ENCODE peak calls at places on chromosomes 3 and 15, in ten cellular contexts. F, B, I, Y, W, E, D, M, J and Z are unnamed samples.

GRCh38 chr15:64979252-64979710 is 10.4 kb downstream of the SPG21 start:
- DNase-seq in F (no peak), B (no peak), I (no peak), Y (no peak), W (no peak), E (no peak), D (no peak), M (no peak), J (no peak), Z (no peak)

GRCh38 chr15:67097893-67098740 is 32.7 kb downstream of the SMAD3 start:
- DNase-seq in F (peak), B (no peak), I (no peak), Y (no peak), W (no peak), E (peak), D (no peak), M (peak), J (peak), Z (peak)

GRCh38 chr15:87672309-87672897 is 584.1 kb downstream of the NTRK3 start:
- DNase-seq in F (peak), B (no peak), I (no peak), Y (peak), W (no peak), E (peak), D (peak), M (peak), J (no peak), Z (no peak)

GRCh38 chr15:62578548-62578947 is 413.5 kb upstream of the C2CD4B start:
- DNase-seq in F (no peak), B (no peak), I (no peak), Y (no peak), W (no peak), E (no peak), D (no peak), M (no peak), J (no peak), Z (no peak)

GRCh38 chr15:63121382-63122001 is at the start of gene LACTB:
- DNase-seq in F (peak), B (peak), I (peak), Y (peak), W (peak), E (peak), D (peak), M (peak), J (peak), Z (peak)

GRCh38 chr3:79724206-79724605 is 43.6 kb downstream of the ROBO1 start:
- DNase-seq in F (no peak), B (no peak), I (no peak), Y (peak), W (no peak), E (no peak), D (no peak), M (peak), J (no peak), Z (no peak)

GRCh38 chr3:30836141-30836540 is 58.3 kb downstream of the GADL1 start:
- DNase-seq in F (no peak), B (no peak), I (no peak), Y (no peak), W (no peak), E (no peak), D (no peak), M (no peak), J (no peak), Z (no peak)

GRCh38 chr3:103787164-103787871 is 1352.5 kb downstream of the ZPLD1 start:
- DNase-seq in F (no peak), B (no peak), I (no peak), Y (peak), W (no peak), E (no peak), D (no peak), M (no peak), J (no peak), Z (no peak)

GRCh38 chr3:15926866-15927265 is 129.1 kb upstream of the ANKRD28 start:
- DNase-seq in F (no peak), B (no peak), I (no peak), Y (no peak), W (no peak), E (no peak), D (no peak), M (no peak), J (no peak), Z (no peak)

GRCh38 chr15:101045835-101046691 is 126.9 kb downstream of the LRRK1 start:
- DNase-seq in F (no peak), B (peak), I (no peak), Y (no peak), W (no peak), E (no peak), D (no peak), M (no peak), J (no peak), Z (no peak)

GRCh38 chr15:94230886-94231727 is at the start of gene MCTP2:
- DNase-seq in F (peak), B (peak), I (peak), Y (peak), W (peak), E (peak), D (peak), M (peak), J (peak), Z (peak)

GRCh38 chr3:129942296-129942695 is 32.2 kb upstream of the TRH start:
- DNase-seq in F (peak), B (peak), I (no peak), Y (peak), W (no peak), E (peak), D (peak), M (peak), J (peak), Z (peak)

GRCh38 chr3:23438657-23439056 is 235.5 kb downstream of the UBE2E2 start:
- DNase-seq in F (no peak), B (no peak), I (no peak), Y (no peak), W (no peak), E (no peak), D (no peak), M (no peak), J (no peak), Z (no peak)

GRCh38 chr15:90818251-90819210 is 49.9 kb upstream of the FURIN start:
- DNase-seq in F (no peak), B (no peak), I (no peak), Y (no peak), W (no peak), E (no peak), D (no peak), M (no peak), J (no peak), Z (no peak)

GRCh38 chr3:100030346-100030745 is 84.0 kb downstream of the FILIP1L start:
- DNase-seq in F (peak), B (no peak), I (no peak), Y (peak), W (no peak), E (peak), D (no peak), M (no peak), J (no peak), Z (no peak)

GRCh38 chr3:94928921-94929320 is 866.1 kb downstream of the NSUN3 start:
- DNase-seq in F (peak), B (no peak), I (no peak), Y (peak), W (no peak), E (peak), D (no peak), M (peak), J (no peak), Z (no peak)

GRCh38 chr3:29972594-29972993 is 633.8 kb upstream of the TGFBR2 start:
- DNase-seq in F (no peak), B (no peak), I (no peak), Y (no peak), W (no peak), E (peak), D (peak), M (no peak), J (no peak), Z (no peak)

GRCh38 chr15:43550527-43551363 is 33.3 kb downstream of the MAP1A start:
- DNase-seq in F (no peak), B (no peak), I (no peak), Y (no peak), W (no peak), E (peak), D (no peak), M (no peak), J (no peak), Z (no peak)

GRCh38 chr3:117632191-117632590 is 922.6 kb downstream of the TUSC7 start:
- DNase-seq in F (no peak), B (no peak), I (no peak), Y (no peak), W (no peak), E (no peak), D (no peak), M (no peak), J (no peak), Z (no peak)